ENCODE peak calls at places on chromosomes 13 and 19, in five cellular contexts. B is T-helper 2 cell; C is stimulated activated CD8-positive, alpha-beta memory T cell treated with anti-CD3 and anti-CD28 coated beads, Interleukin-4, amount 100 ng/mL, for 1 hour; K is endothelial cell of umbilical vein; I is psoas muscle. W is an unnamed sample.

GRCh38 chr13:102940143-102940542 is 94.3 kb downstream of the ERCC5 start:
- DNase-seq in B (no peak), C (no peak), K (no peak), I (no peak), W (no peak)

GRCh38 chr19:18660051-18660910 is 23.2 kb upstream of the CRTC1 start:
- DNase-seq in B (no peak), C (no peak), K (no peak), I (peak), W (no peak)

GRCh38 chr19:16376241-16376640 is 51.6 kb downstream of the KLF2 start:
- DNase-seq in B (no peak), C (no peak), K (no peak), I (no peak), W (no peak)

GRCh38 chr19:16232568-16232967 is 34.9 kb downstream of the AP1M1 start:
- DNase-seq in B (no peak), C (no peak), K (no peak), I (no peak), W (no peak)

GRCh38 chr19:45953676-45954075 is 20.0 kb downstream of the NOVA2 start:
- DNase-seq in B (no peak), C (no peak), K (no peak), I (no peak), W (no peak)

GRCh38 chr19:13033244-13033643 is 38.0 kb downstream of the NFIX start:
- DNase-seq in B (no peak), C (no peak), K (no peak), I (no peak), W (no peak)

GRCh38 chr13:80048802-80049201 is 292.1 kb downstream of the SPRY2 start:
- DNase-seq in B (peak), C (no peak), K (peak), I (peak), W (peak)

GRCh38 chr19:16645140-16645539 is 14.8 kb downstream of the SMIM7 start:
- DNase-seq in B (no peak), C (no peak), K (no peak), I (no peak), W (no peak)

GRCh38 chr19:34711890-34712289 is 22.2 kb upstream of the ZNF181 start:
- DNase-seq in B (no peak), C (no peak), K (no peak), I (no peak), W (no peak)

GRCh38 chr19:13094771-13095392 is 7.8 kb downstream of the LYL1 start:
- DNase-seq in B (no peak), C (no peak), K (peak), I (no peak), W (no peak)

W was measured in right lobe of liver.